ENCODE peak calls at places on chromosome 21, in eight cellular contexts. One of them, this sample, is unnamed.

GRCh38 chr21:18248171-18248570 is 3.5 kb downstream of the CHODL start:
- DNase-seq in astrocyte of the spinal cord: no peak
- DNase-seq in nephron progenitor cell: no peak
- DNase-seq in pancreas: no peak
- DNase-seq in dorsolateral prefrontal cortex: no peak
- DNase-seq in A549: no peak
- DNase-seq in epithelial cell of esophagus: no peak
- DNase-seq in progenitor cell of endocrine pancreas: no peak
- DNase-seq in this sample: no peak

GRCh38 chr21:34669149-34669879 is 520 bp downstream of the CLIC6 start:
- DNase-seq in astrocyte of the spinal cord: no peak
- DNase-seq in nephron progenitor cell: peak
- DNase-seq in pancreas: no peak
- DNase-seq in dorsolateral prefrontal cortex: no peak
- DNase-seq in A549: no peak
- DNase-seq in epithelial cell of esophagus: no peak
- DNase-seq in progenitor cell of endocrine pancreas: peak
- DNase-seq in this sample: peak

GRCh38 chr21:42375141-42375905 is 9.0 kb upstream of the TFF1 start:
- DNase-seq in astrocyte of the spinal cord: no peak
- DNase-seq in nephron progenitor cell: peak
- DNase-seq in pancreas: no peak
- DNase-seq in dorsolateral prefrontal cortex: no peak
- DNase-seq in A549: no peak
- DNase-seq in epithelial cell of esophagus: no peak
- DNase-seq in progenitor cell of endocrine pancreas: no peak
- DNase-seq in this sample: no peak

GRCh38 chr21:15617968-15618367 is 111.8 kb upstream of the USP25 start:
- DNase-seq in astrocyte of the spinal cord: peak
- DNase-seq in nephron progenitor cell: no peak
- DNase-seq in pancreas: no peak
- DNase-seq in dorsolateral prefrontal cortex: no peak
- DNase-seq in A549: no peak
- DNase-seq in epithelial cell of esophagus: peak
- DNase-seq in progenitor cell of endocrine pancreas: no peak
- DNase-seq in this sample: no peak

GRCh38 chr21:33121715-33122475 is 52.0 kb downstream of the OLIG1 start:
- DNase-seq in astrocyte of the spinal cord: peak
- DNase-seq in nephron progenitor cell: no peak
- DNase-seq in pancreas: no peak
- DNase-seq in dorsolateral prefrontal cortex: no peak
- DNase-seq in A549: no peak
- DNase-seq in epithelial cell of esophagus: no peak
- DNase-seq in progenitor cell of endocrine pancreas: no peak
- DNase-seq in this sample: no peak

GRCh38 chr21:34545079-34545884 is 33.3 kb upstream of the KCNE1 start:
- DNase-seq in astrocyte of the spinal cord: peak
- DNase-seq in nephron progenitor cell: no peak
- DNase-seq in pancreas: no peak
- DNase-seq in dorsolateral prefrontal cortex: peak
- DNase-seq in A549: peak
- DNase-seq in epithelial cell of esophagus: peak
- DNase-seq in progenitor cell of endocrine pancreas: no peak
- DNase-seq in this sample: peak

GRCh38 chr21:43957629-43958362 is 54.3 kb upstream of the TRAPPC10 start:
- DNase-seq in astrocyte of the spinal cord: no peak
- DNase-seq in nephron progenitor cell: peak
- DNase-seq in pancreas: no peak
- DNase-seq in dorsolateral prefrontal cortex: no peak
- DNase-seq in A549: no peak
- DNase-seq in epithelial cell of esophagus: no peak
- DNase-seq in progenitor cell of endocrine pancreas: no peak
- DNase-seq in this sample: peak

GRCh38 chr21:17270234-17270633 is 242.6 kb upstream of the CXADR start:
- DNase-seq in astrocyte of the spinal cord: peak
- DNase-seq in nephron progenitor cell: no peak
- DNase-seq in pancreas: no peak
- DNase-seq in dorsolateral prefrontal cortex: no peak
- DNase-seq in A549: peak
- DNase-seq in epithelial cell of esophagus: peak
- DNase-seq in progenitor cell of endocrine pancreas: no peak
- DNase-seq in this sample: no peak

GRCh38 chr21:28991861-28992525 is 684 bp downstream of the LTN1 start:
- DNase-seq in astrocyte of the spinal cord: no peak
- DNase-seq in nephron progenitor cell: no peak
- DNase-seq in pancreas: no peak
- DNase-seq in dorsolateral prefrontal cortex: no peak
- DNase-seq in A549: no peak
- DNase-seq in epithelial cell of esophagus: peak
- DNase-seq in progenitor cell of endocrine pancreas: no peak
- DNase-seq in this sample: no peak

GRCh38 chr21:38773108-38774061 is 32.3 kb upstream of the ETS2 start:
- DNase-seq in astrocyte of the spinal cord: peak
- DNase-seq in nephron progenitor cell: no peak
- DNase-seq in pancreas: no peak
- DNase-seq in dorsolateral prefrontal cortex: no peak
- DNase-seq in A549: peak
- DNase-seq in epithelial cell of esophagus: peak
- DNase-seq in progenitor cell of endocrine pancreas: no peak
- DNase-seq in this sample: no peak

GRCh38 chr21:34526618-34527290 is 14.7 kb upstream of the KCNE1 start:
- DNase-seq in astrocyte of the spinal cord: peak
- DNase-seq in nephron progenitor cell: peak
- DNase-seq in pancreas: peak
- DNase-seq in dorsolateral prefrontal cortex: no peak
- DNase-seq in A549: peak
- DNase-seq in epithelial cell of esophagus: peak
- DNase-seq in progenitor cell of endocrine pancreas: peak
- DNase-seq in this sample: peak

GRCh38 chr21:36589352-36589971 is 109.5 kb upstream of the SIM2 start:
- DNase-seq in astrocyte of the spinal cord: no peak
- DNase-seq in nephron progenitor cell: no peak
- DNase-seq in pancreas: peak
- DNase-seq in dorsolateral prefrontal cortex: no peak
- DNase-seq in A549: no peak
- DNase-seq in epithelial cell of esophagus: peak
- DNase-seq in progenitor cell of endocrine pancreas: no peak
- DNase-seq in this sample: peak

GRCh38 chr21:31530918-31531705 is 128.4 kb upstream of the SOD1 start:
- DNase-seq in astrocyte of the spinal cord: peak
- DNase-seq in nephron progenitor cell: no peak
- DNase-seq in pancreas: no peak
- DNase-seq in dorsolateral prefrontal cortex: peak
- DNase-seq in A549: no peak
- DNase-seq in epithelial cell of esophagus: peak
- DNase-seq in progenitor cell of endocrine pancreas: no peak
- DNase-seq in this sample: no peak

GRCh38 chr21:42366292-42367010 is at the start of gene TFF1:
- DNase-seq in astrocyte of the spinal cord: no peak
- DNase-seq in nephron progenitor cell: no peak
- DNase-seq in pancreas: no peak
- DNase-seq in dorsolateral prefrontal cortex: no peak
- DNase-seq in A549: peak
- DNase-seq in epithelial cell of esophagus: no peak
- DNase-seq in progenitor cell of endocrine pancreas: no peak
- DNase-seq in this sample: no peak

GRCh38 chr21:34569381-34569979 is 45.4 kb downstream of the RCAN1 start:
- DNase-seq in astrocyte of the spinal cord: no peak
- DNase-seq in nephron progenitor cell: no peak
- DNase-seq in pancreas: no peak
- DNase-seq in dorsolateral prefrontal cortex: no peak
- DNase-seq in A549: no peak
- DNase-seq in epithelial cell of esophagus: no peak
- DNase-seq in progenitor cell of endocrine pancreas: no peak
- DNase-seq in this sample: no peak

GRCh38 chr21:29849735-29850176 is 90.0 kb downstream of the GRIK1 start:
- DNase-seq in astrocyte of the spinal cord: peak
- DNase-seq in nephron progenitor cell: peak
- DNase-seq in pancreas: peak
- DNase-seq in dorsolateral prefrontal cortex: peak
- DNase-seq in A549: peak
- DNase-seq in epithelial cell of esophagus: peak
- DNase-seq in progenitor cell of endocrine pancreas: peak
- DNase-seq in this sample: peak

GRCh38 chr21:18772876-18773275 is 369.3 kb upstream of the TMPRSS15 start:
- DNase-seq in astrocyte of the spinal cord: no peak
- DNase-seq in nephron progenitor cell: no peak
- DNase-seq in pancreas: no peak
- DNase-seq in dorsolateral prefrontal cortex: no peak
- DNase-seq in A549: no peak
- DNase-seq in epithelial cell of esophagus: no peak
- DNase-seq in progenitor cell of endocrine pancreas: no peak
- DNase-seq in this sample: no peak

GRCh38 chr21:41783476-41784150 is 16.8 kb upstream of the RIPK4 start:
- DNase-seq in astrocyte of the spinal cord: peak
- DNase-seq in nephron progenitor cell: peak
- DNase-seq in pancreas: no peak
- DNase-seq in dorsolateral prefrontal cortex: no peak
- DNase-seq in A549: no peak
- DNase-seq in epithelial cell of esophagus: peak
- DNase-seq in progenitor cell of endocrine pancreas: no peak
- DNase-seq in this sample: no peak

GRCh38 chr21:38524168-38525153 is 26.2 kb upstream of the ERG start:
- DNase-seq in astrocyte of the spinal cord: no peak
- DNase-seq in nephron progenitor cell: no peak
- DNase-seq in pancreas: no peak
- DNase-seq in dorsolateral prefrontal cortex: no peak
- DNase-seq in A549: no peak
- DNase-seq in epithelial cell of esophagus: no peak
- DNase-seq in progenitor cell of endocrine pancreas: no peak
- DNase-seq in this sample: no peak

GRCh38 chr21:31181089-31181757 is 142.9 kb upstream of the KRTAP19-8 start:
- DNase-seq in astrocyte of the spinal cord: no peak
- DNase-seq in nephron progenitor cell: no peak
- DNase-seq in pancreas: no peak
- DNase-seq in dorsolateral prefrontal cortex: no peak
- DNase-seq in A549: no peak
- DNase-seq in epithelial cell of esophagus: no peak
- DNase-seq in progenitor cell of endocrine pancreas: no peak
- DNase-seq in this sample: no peak

GRCh38 chr21:16713331-16714114 is 799.3 kb upstream of the CXADR start:
- DNase-seq in astrocyte of the spinal cord: peak
- DNase-seq in nephron progenitor cell: peak
- DNase-seq in pancreas: no peak
- DNase-seq in dorsolateral prefrontal cortex: no peak
- DNase-seq in A549: no peak
- DNase-seq in epithelial cell of esophagus: no peak
- DNase-seq in progenitor cell of endocrine pancreas: no peak
- DNase-seq in this sample: no peak

DNA sequence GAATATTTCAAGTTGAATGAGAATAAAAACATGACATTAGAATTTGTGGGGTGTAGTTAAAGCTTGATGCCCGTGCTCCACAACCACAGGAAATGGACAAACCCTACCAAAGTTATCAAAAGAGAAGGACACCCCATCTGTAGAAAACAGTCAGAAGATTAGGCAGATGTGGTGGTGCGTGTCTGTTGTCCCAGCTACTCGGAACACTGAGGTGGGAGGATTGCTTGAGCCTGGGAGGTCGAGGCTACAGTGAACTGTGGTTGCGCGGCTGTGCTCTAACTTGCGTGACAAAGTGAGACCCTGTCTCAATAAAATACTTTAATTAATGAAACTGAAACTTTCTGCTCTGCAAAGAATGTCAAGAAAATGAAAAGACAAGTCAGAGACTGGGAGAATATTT is 1.5 kb upstream of the SPATC1L start:
- DNase-seq in astrocyte of the spinal cord: no peak
- DNase-seq in nephron progenitor cell: no peak
- DNase-seq in pancreas: no peak
- DNase-seq in dorsolateral prefrontal cortex: no peak
- DNase-seq in A549: no peak
- DNase-seq in epithelial cell of esophagus: no peak
- DNase-seq in progenitor cell of endocrine pancreas: no peak
- DNase-seq in this sample: no peak
- TF ChIP-seq CTCF in astrocyte of the spinal cord: no peak
- TF ChIP-seq CTCF in nephron progenitor cell: no peak
- TF ChIP-seq CTCF in pancreas: no peak
- TF ChIP-seq CTCF in dorsolateral prefrontal cortex: no peak
- TF ChIP-seq CTCF in A549: no peak
- TF ChIP-seq CTCF in epithelial cell of esophagus: no peak
- TF ChIP-seq CTCF in progenitor cell of endocrine pancreas: no peak
- TF ChIP-seq CTCF in this sample: no peak

GRCh38 chr21:23968722-23969647 is 1638.3 kb downstream of the MRPL39 start:
- DNase-seq in astrocyte of the spinal cord: peak
- DNase-seq in nephron progenitor cell: peak
- DNase-seq in pancreas: peak
- DNase-seq in dorsolateral prefrontal cortex: no peak
- DNase-seq in A549: no peak
- DNase-seq in epithelial cell of esophagus: no peak
- DNase-seq in progenitor cell of endocrine pancreas: no peak
- DNase-seq in this sample: peak
- TF ChIP-seq CTCF in astrocyte of the spinal cord: peak
- TF ChIP-seq CTCF in nephron progenitor cell: peak
- TF ChIP-seq CTCF in pancreas: peak
- TF ChIP-seq CTCF in dorsolateral prefrontal cortex: peak
- TF ChIP-seq CTCF in A549: no peak
- TF ChIP-seq CTCF in epithelial cell of esophagus: peak
- TF ChIP-seq CTCF in progenitor cell of endocrine pancreas: peak
- TF ChIP-seq CTCF in this sample: peak

GRCh38 chr21:40253112-40253511 is 385.9 kb downstream of the PCP4 start:
- DNase-seq in astrocyte of the spinal cord: no peak
- DNase-seq in nephron progenitor cell: no peak
- DNase-seq in pancreas: no peak
- DNase-seq in dorsolateral prefrontal cortex: no peak
- DNase-seq in A549: no peak
- DNase-seq in epithelial cell of esophagus: no peak
- DNase-seq in progenitor cell of endocrine pancreas: no peak
- DNase-seq in this sample: no peak

GRCh38 chr21:40254540-40255455 is 387.6 kb downstream of the PCP4 start:
- DNase-seq in astrocyte of the spinal cord: peak
- DNase-seq in nephron progenitor cell: no peak
- DNase-seq in pancreas: no peak
- DNase-seq in dorsolateral prefrontal cortex: peak
- DNase-seq in A549: no peak
- DNase-seq in epithelial cell of esophagus: peak
- DNase-seq in progenitor cell of endocrine pancreas: no peak
- DNase-seq in this sample: no peak

GRCh38 chr21:40255665-40256064 is 388.4 kb downstream of the PCP4 start:
- DNase-seq in astrocyte of the spinal cord: no peak
- DNase-seq in nephron progenitor cell: no peak
- DNase-seq in pancreas: no peak
- DNase-seq in dorsolateral prefrontal cortex: no peak
- DNase-seq in A549: no peak
- DNase-seq in epithelial cell of esophagus: no peak
- DNase-seq in progenitor cell of endocrine pancreas: no peak
- DNase-seq in this sample: no peak
- TF ChIP-seq CTCF in astrocyte of the spinal cord: no peak
- TF ChIP-seq CTCF in nephron progenitor cell: no peak
- TF ChIP-seq CTCF in pancreas: no peak
- TF ChIP-seq CTCF in dorsolateral prefrontal cortex: no peak
- TF ChIP-seq CTCF in A549: no peak
- TF ChIP-seq CTCF in epithelial cell of esophagus: no peak
- TF ChIP-seq CTCF in progenitor cell of endocrine pancreas: no peak
- TF ChIP-seq CTCF in this sample: no peak

DNA sequence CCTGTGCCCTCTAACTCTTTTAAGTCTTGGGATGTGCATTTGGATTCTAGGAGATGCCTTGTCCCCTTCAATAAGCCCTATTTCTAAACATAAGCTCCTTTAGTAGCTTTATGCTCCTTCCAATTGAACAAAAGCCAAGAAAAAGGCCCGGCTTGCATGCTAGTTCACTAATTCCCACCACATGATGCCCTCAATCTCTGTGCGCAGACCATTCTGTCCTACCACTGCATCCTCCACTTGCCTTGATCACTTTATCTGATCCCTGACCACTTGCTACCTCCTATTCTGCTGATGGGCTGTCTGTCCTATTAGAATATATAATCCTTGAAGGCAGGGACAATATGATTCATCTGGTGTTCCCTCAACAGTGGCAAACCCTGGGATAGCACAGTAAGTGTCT is 73.6 kb downstream of the APP start:
- DNase-seq in astrocyte of the spinal cord: no peak
- DNase-seq in nephron progenitor cell: no peak
- DNase-seq in pancreas: no peak
- DNase-seq in dorsolateral prefrontal cortex: no peak
- DNase-seq in A549: no peak
- DNase-seq in epithelial cell of esophagus: no peak
- DNase-seq in progenitor cell of endocrine pancreas: no peak
- DNase-seq in this sample: no peak
- TF ChIP-seq CTCF in astrocyte of the spinal cord: no peak
- TF ChIP-seq CTCF in nephron progenitor cell: no peak
- TF ChIP-seq CTCF in pancreas: no peak
- TF ChIP-seq CTCF in dorsolateral prefrontal cortex: no peak
- TF ChIP-seq CTCF in A549: no peak
- TF ChIP-seq CTCF in epithelial cell of esophagus: no peak
- TF ChIP-seq CTCF in progenitor cell of endocrine pancreas: no peak
- TF ChIP-seq CTCF in this sample: no peak

This sample was measured in GM10248.